ENCODE peak calls at places on chromosomes 7 and 10, in ten cellular contexts. M, L, U, C, R, O, B, X, N and F are unnamed samples.

GRCh38 chr7:37832194-37832593 is 16.2 kb upstream of the NME8 start:
- DNase-seq in M (peak), L (no peak), U (peak), C (peak), R (no peak), O (no peak), B (no peak), X (no peak), N (peak), F (no peak)

GRCh38 chr7:140005341-140005740 is 57.4 kb downstream of the PARP12 start:
- DNase-seq in M (no peak), L (peak), U (no peak), C (no peak), R (no peak), O (no peak), B (no peak), X (no peak), N (no peak), F (no peak)

GRCh38 chr10:103564799-103565365 is 71.4 kb downstream of the NEURL1 start:
- DNase-seq in M (no peak), L (peak), U (no peak), C (peak), R (peak), O (peak), B (peak), X (peak), N (peak), F (no peak)

GRCh38 chr10:107767185-107767584 is 602.7 kb upstream of the SORCS1 start:
- DNase-seq in M (no peak), L (no peak), U (peak), C (no peak), R (no peak), O (no peak), B (no peak), X (no peak), N (no peak), F (no peak)

GRCh38 chr7:127667751-127668530 is 15.9 kb downstream of the SND1 start:
- DNase-seq in M (no peak), L (no peak), U (peak), C (peak), R (no peak), O (no peak), B (no peak), X (no peak), N (no peak), F (peak)

GRCh38 chr7:8418627-8419245 is 14.7 kb upstream of the NXPH1 start:
- DNase-seq in M (no peak), L (peak), U (peak), C (peak), R (peak), O (peak), B (peak), X (peak), N (peak), F (peak)

GRCh38 chr10:121244791-121245190 is 353.5 kb downstream of the FGFR2 start:
- DNase-seq in M (no peak), L (no peak), U (peak), C (no peak), R (no peak), O (no peak), B (no peak), X (no peak), N (no peak), F (no peak)

GRCh38 chr10:22719406-22720042 is 5.1 kb upstream of the PIP4K2A start:
- DNase-seq in M (no peak), L (no peak), U (no peak), C (no peak), R (no peak), O (no peak), B (no peak), X (no peak), N (no peak), F (no peak)

GRCh38 chr7:26423436-26423835 is 131.8 kb downstream of the SNX10 start:
- DNase-seq in M (no peak), L (no peak), U (no peak), C (no peak), R (no peak), O (no peak), B (no peak), X (no peak), N (no peak), F (no peak)

GRCh38 chr10:113991091-113991860 is 52.4 kb upstream of the ADRB1 start:
- DNase-seq in M (no peak), L (no peak), U (peak), C (no peak), R (no peak), O (no peak), B (no peak), X (no peak), N (no peak), F (no peak)

GRCh38 chr10:1402016-1402820 is 335.1 kb downstream of the ADARB2 start:
- DNase-seq in M (no peak), L (no peak), U (no peak), C (no peak), R (no peak), O (no peak), B (no peak), X (no peak), N (no peak), F (no peak)

GRCh38 chr10:1404953-1405260 is 332.4 kb downstream of the ADARB2 start:
- DNase-seq in M (no peak), L (no peak), U (no peak), C (no peak), R (no peak), O (no peak), B (no peak), X (no peak), N (no peak), F (no peak)

GRCh38 chr10:1404236-1404952 is 332.9 kb downstream of the ADARB2 start:
- DNase-seq in M (no peak), L (no peak), U (no peak), C (no peak), R (no peak), O (no peak), B (no peak), X (no peak), N (no peak), F (no peak)

GRCh38 chr10:1402821-1403507 is 334.4 kb downstream of the ADARB2 start:
- DNase-seq in M (no peak), L (no peak), U (no peak), C (no peak), R (no peak), O (no peak), B (no peak), X (no peak), N (no peak), F (no peak)

DNA sequence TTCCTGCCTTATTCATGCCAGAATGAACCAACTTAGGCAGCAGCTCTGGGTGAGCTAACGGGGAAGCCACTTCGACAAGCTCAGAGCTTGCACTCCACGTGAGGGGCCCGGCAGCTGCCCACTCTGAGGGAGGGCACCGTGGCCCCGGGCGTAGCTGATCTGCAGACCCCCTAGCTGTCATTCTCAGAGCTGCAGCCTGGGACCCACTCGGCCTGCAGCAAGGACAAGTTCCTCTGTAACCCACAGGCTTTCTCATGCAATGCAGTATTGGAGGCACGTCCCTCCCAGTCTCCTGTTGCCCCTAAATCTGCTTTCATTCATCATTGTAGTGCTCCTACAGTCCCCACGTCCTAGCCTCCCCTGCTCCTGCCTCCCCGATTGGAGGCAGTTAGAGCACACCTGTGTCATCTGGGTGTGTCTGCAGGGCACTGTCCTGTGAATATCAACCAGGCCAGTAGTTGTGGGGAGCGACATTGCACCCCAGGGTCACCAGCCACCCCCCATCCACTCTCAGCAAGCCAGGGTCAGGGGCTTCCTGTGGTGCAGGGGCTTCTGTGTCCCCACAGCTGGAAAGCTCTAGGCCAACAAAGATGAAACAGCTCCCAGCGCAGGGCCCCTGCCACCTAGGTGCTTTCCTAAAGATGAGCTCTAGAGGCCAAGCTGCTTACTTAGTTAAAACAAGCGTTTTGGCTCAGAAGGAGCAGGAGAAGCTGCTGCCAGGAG is 333.7 kb downstream of the ADARB2 start:
- DNase-seq in M (no peak), L (no peak), U (no peak), C (no peak), R (peak), O (peak), B (no peak), X (no peak), N (no peak), F (no peak)
- TF ChIP-seq CTCF in M (no peak), L (peak), U (no peak), C (no peak), R (peak), O (no peak), B (no peak), X (no peak), N (no peak), F (no peak)

GRCh38 chr7:45590679-45591057 is 16.5 kb downstream of the ADCY1 start:
- DNase-seq in M (no peak), L (no peak), U (no peak), C (no peak), R (no peak), O (no peak), B (no peak), X (no peak), N (no peak), F (no peak)

GRCh38 chr7:45589061-45589460 is 14.9 kb downstream of the ADCY1 start:
- DNase-seq in M (peak), L (no peak), U (no peak), C (no peak), R (no peak), O (no peak), B (no peak), X (no peak), N (no peak), F (no peak)

GRCh38 chr7:45586748-45587520 is 12.8 kb downstream of the ADCY1 start:
- DNase-seq in M (no peak), L (no peak), U (no peak), C (no peak), R (no peak), O (no peak), B (no peak), X (peak), N (no peak), F (no peak)

GRCh38 chr7:45589915-45590678 is 15.9 kb downstream of the ADCY1 start:
- DNase-seq in M (no peak), L (no peak), U (no peak), C (no peak), R (no peak), O (no peak), B (no peak), X (no peak), N (no peak), F (no peak)

GRCh38 chr7:45588466-45588865 is 14.3 kb downstream of the ADCY1 start:
- DNase-seq in M (no peak), L (no peak), U (no peak), C (no peak), R (no peak), O (no peak), B (no peak), X (peak), N (no peak), F (no peak)
- TF ChIP-seq CTCF in M (no peak), L (no peak), U (no peak), C (no peak), R (no peak), O (no peak), B (no peak), X (no peak), N (no peak), F (no peak)

GRCh38 chr7:88095-88926 is 104.1 kb upstream of the FAM20C start:
- DNase-seq in M (no peak), L (no peak), U (no peak), C (no peak), R (no peak), O (peak), B (peak), X (peak), N (no peak), F (no peak)
- TF ChIP-seq CTCF in M (no peak), L (peak), U (no peak), C (peak), R (peak), O (no peak), B (no peak), X (peak), N (no peak), F (no peak)

DNA sequence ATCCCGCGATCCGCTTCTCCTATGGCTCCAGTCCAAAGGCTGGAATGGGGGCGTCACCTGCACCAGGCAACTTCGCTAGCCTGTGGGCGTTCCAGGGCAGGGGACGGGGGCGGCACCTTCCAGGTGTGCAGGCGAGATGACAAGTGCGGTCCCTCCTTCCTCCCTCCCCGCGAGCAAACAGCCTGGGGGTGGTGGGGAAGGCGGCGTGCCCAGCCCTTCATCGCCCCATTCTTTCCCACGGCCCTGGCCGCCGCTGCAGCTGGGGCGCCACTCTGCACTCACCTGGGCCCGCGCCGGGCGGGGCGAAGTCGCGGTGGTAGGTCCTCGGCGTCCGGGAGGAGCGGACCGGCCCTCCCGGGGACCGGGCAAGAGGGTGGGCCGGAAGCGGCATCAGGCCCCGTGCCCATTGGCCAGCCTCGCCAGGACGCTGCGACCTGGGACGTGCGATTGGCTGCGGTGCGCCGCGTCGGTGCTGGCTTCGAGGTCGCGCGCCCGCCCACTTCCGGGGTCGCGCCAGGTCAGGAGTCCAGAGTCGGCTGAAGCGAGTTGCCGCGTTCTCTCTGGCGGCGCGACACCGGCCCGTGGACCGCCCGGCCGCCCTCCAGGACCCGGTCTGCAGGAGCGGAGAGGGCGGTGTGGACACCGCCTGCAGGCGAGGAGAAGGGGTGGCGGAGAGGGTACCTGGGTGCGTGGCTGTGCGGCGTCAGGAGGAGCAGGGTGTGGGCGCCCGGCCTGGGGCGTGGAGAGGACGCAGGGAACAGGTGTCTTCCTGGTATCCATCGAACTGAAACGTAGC is at the start of gene TECPR1:
- DNase-seq in M (peak), L (peak), U (peak), C (peak), R (peak), O (peak), B (peak), X (peak), N (peak), F (peak)
- TF ChIP-seq CTCF in M (no peak), L (no peak), U (no peak), C (no peak), R (no peak), O (no peak), B (no peak), X (no peak), N (no peak), F (no peak)

GRCh38 chr7:155363146-155363539 is 65.5 kb downstream of the INSIG1 start:
- DNase-seq in M (no peak), L (no peak), U (no peak), C (no peak), R (no peak), O (no peak), B (no peak), X (no peak), N (no peak), F (no peak)

GRCh38 chr7:155365146-155365874 is 67.6 kb downstream of the INSIG1 start:
- DNase-seq in M (no peak), L (no peak), U (no peak), C (no peak), R (no peak), O (no peak), B (no peak), X (no peak), N (no peak), F (no peak)

GRCh38 chr7:155362380-155363145 is 64.9 kb downstream of the INSIG1 start:
- DNase-seq in M (peak), L (no peak), U (no peak), C (no peak), R (no peak), O (no peak), B (no peak), X (no peak), N (no peak), F (no peak)

GRCh38 chr7:155361947-155362346 is 64.3 kb downstream of the INSIG1 start:
- DNase-seq in M (peak), L (no peak), U (no peak), C (no peak), R (no peak), O (no peak), B (no peak), X (no peak), N (no peak), F (no peak)

GRCh38 chr7:155363852-155364600 is 66.3 kb downstream of the INSIG1 start:
- DNase-seq in M (no peak), L (no peak), U (no peak), C (no peak), R (peak), O (no peak), B (no peak), X (no peak), N (no peak), F (no peak)
- TF ChIP-seq CTCF in M (no peak), L (peak), U (no peak), C (no peak), R (peak), O (no peak), B (no peak), X (no peak), N (no peak), F (no peak)

GRCh38 chr10:119598397-119598796 is 1.6 kb upstream of the TIAL1 start:
- DNase-seq in M (no peak), L (no peak), U (no peak), C (no peak), R (no peak), O (no peak), B (no peak), X (no peak), N (no peak), F (no peak)

GRCh38 chr10:119596537-119597404 is at the start of gene TIAL1:
- DNase-seq in M (peak), L (peak), U (peak), C (peak), R (peak), O (peak), B (peak), X (peak), N (peak), F (peak)

GRCh38 chr10:119597405-119598186 is 832 bp upstream of the TIAL1 start:
- DNase-seq in M (no peak), L (no peak), U (no peak), C (no peak), R (peak), O (no peak), B (no peak), X (no peak), N (no peak), F (no peak)

DNA sequence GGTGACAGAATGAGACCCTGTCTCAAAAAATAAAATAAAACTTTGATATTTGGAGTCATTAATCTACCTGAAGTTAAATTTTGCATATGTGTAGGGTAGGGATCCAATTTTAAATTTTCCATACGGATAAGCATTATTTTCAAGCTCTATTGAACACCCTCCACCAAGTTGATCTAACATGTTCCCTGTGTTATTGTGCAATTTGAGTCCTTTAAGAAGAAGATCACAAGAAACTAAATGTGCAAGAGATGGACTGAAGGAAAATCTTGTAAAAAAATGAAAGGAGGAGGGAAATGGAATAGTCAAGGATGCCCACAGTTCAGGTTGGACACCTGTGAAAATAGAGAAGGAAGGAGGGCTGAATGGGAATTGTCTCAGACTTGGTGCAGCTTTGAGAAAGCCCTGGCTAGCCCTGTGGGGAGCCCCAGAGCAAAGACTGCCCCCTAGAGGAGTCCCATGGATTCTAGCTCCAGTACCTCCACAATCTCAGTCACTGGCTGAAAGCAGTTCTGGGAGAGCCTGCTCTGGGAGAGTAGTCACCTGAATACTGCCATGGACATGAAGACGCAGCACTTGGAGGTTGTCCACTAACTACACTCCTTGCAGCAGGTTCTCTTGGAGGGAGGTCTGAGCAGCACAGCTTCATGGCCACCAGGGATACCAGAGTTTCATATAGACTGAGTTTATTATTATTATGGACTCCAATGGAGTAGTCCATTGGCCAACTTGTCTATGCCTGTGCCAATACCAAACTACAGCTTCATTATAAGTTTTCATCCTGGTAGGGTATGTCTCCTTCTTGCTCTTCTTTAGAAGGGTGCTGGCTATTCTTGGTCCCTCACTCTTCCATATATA is 5.7 kb upstream of the TIAL1 start:
- DNase-seq in M (no peak), L (peak), U (no peak), C (peak), R (peak), O (peak), B (no peak), X (peak), N (peak), F (peak)
- TF ChIP-seq CTCF in M (no peak), L (peak), U (peak), C (peak), R (peak), O (peak), B (no peak), X (peak), N (peak), F (peak)

DNA sequence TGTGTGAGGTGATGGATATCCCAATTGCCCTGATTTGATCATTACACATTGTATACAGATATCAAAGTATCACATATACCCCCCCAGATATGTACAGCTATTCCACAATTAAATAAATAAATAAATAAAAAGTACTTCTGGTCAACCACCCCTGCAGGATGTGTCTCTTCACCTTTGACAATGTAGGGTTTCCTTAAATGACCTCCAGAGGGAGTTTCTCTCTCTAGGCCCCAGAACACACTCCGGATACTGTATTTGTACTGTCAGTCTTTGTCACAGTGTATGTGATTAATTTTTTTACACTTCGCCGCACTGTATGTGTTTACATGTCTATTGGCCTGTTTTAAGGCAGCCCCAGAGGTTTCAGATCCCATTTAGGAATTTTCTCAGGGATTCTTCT is 123.6 kb downstream of the ADCYAP1R1 start:
- DNase-seq in M (no peak), L (peak), U (no peak), C (no peak), R (peak), O (no peak), B (no peak), X (no peak), N (peak), F (no peak)
- TF ChIP-seq CTCF in M (no peak), L (peak), U (no peak), C (no peak), R (peak), O (no peak), B (peak), X (no peak), N (peak), F (no peak)